ENCODE peak calls at places on chromosomes 3 and 15, in eight cellular contexts. One of them, this sample, is unnamed.

GRCh38 chr3:177041730-177042551 is 155.3 kb downstream of the TBL1XR1 start:
- DNase-seq in activated CD4-positive, CD25-positive, alpha-beta regulatory T cell treated with anti-CD3 and anti-CD28 coated beads, Interleukin-2, amount 50 U/mL, for 16 hours: no peak
- DNase-seq in EL: no peak
- DNase-seq in uterus: no peak
- DNase-seq in midbrain: no peak
- DNase-seq in natural killer cell: no peak
- DNase-seq in lower lobe of right lung: no peak
- DNase-seq in NCI-H2171: no peak
- DNase-seq in this sample: no peak

GRCh38 chr15:66777596-66778313 is 75.7 kb downstream of the SMAD6 start:
- DNase-seq in activated CD4-positive, CD25-positive, alpha-beta regulatory T cell treated with anti-CD3 and anti-CD28 coated beads, Interleukin-2, amount 50 U/mL, for 16 hours: no peak
- DNase-seq in natural killer cell: no peak
- DNase-seq in EL: peak
- DNase-seq in midbrain: no peak
- DNase-seq in lower lobe of right lung: no peak
- DNase-seq in uterus: no peak
- DNase-seq in NCI-H2171: no peak
- DNase-seq in this sample: no peak

GRCh38 chr3:149713730-149714654 is 38.3 kb downstream of the COMMD2 start:
- DNase-seq in natural killer cell: no peak
- DNase-seq in activated CD4-positive, CD25-positive, alpha-beta regulatory T cell treated with anti-CD3 and anti-CD28 coated beads, Interleukin-2, amount 50 U/mL, for 16 hours: no peak
- DNase-seq in NCI-H2171: no peak
- DNase-seq in lower lobe of right lung: no peak
- DNase-seq in EL: no peak
- DNase-seq in midbrain: no peak
- DNase-seq in uterus: no peak
- DNase-seq in this sample: no peak

GRCh38 chr3:187403768-187404270 is 35.6 kb downstream of the RTP4 start:
- DNase-seq in EL: peak
- DNase-seq in natural killer cell: no peak
- DNase-seq in midbrain: no peak
- DNase-seq in uterus: peak
- DNase-seq in lower lobe of right lung: no peak
- DNase-seq in activated CD4-positive, CD25-positive, alpha-beta regulatory T cell treated with anti-CD3 and anti-CD28 coated beads, Interleukin-2, amount 50 U/mL, for 16 hours: no peak
- DNase-seq in NCI-H2171: no peak
- DNase-seq in this sample: no peak

GRCh38 chr3:183254816-183255730 is 2.0 kb downstream of the B3GNT5 start:
- DNase-seq in uterus: no peak
- DNase-seq in EL: no peak
- DNase-seq in lower lobe of right lung: no peak
- DNase-seq in midbrain: no peak
- DNase-seq in natural killer cell: no peak
- DNase-seq in NCI-H2171: no peak
- DNase-seq in activated CD4-positive, CD25-positive, alpha-beta regulatory T cell treated with anti-CD3 and anti-CD28 coated beads, Interleukin-2, amount 50 U/mL, for 16 hours: no peak
- DNase-seq in this sample: no peak

GRCh38 chr3:108416111-108416869 is 94.1 kb downstream of the MYH15 start:
- DNase-seq in midbrain: no peak
- DNase-seq in natural killer cell: no peak
- DNase-seq in EL: no peak
- DNase-seq in NCI-H2171: no peak
- DNase-seq in lower lobe of right lung: no peak
- DNase-seq in activated CD4-positive, CD25-positive, alpha-beta regulatory T cell treated with anti-CD3 and anti-CD28 coated beads, Interleukin-2, amount 50 U/mL, for 16 hours: no peak
- DNase-seq in uterus: no peak
- DNase-seq in this sample: no peak

GRCh38 chr15:68739390-68740075 is 81.2 kb downstream of the ANP32A start:
- DNase-seq in activated CD4-positive, CD25-positive, alpha-beta regulatory T cell treated with anti-CD3 and anti-CD28 coated beads, Interleukin-2, amount 50 U/mL, for 16 hours: no peak
- DNase-seq in lower lobe of right lung: no peak
- DNase-seq in NCI-H2171: no peak
- DNase-seq in EL: no peak
- DNase-seq in natural killer cell: no peak
- DNase-seq in midbrain: peak
- DNase-seq in uterus: no peak
- DNase-seq in this sample: no peak

GRCh38 chr3:133949438-133949837 is 53.8 kb upstream of the RAB6B start:
- DNase-seq in lower lobe of right lung: no peak
- DNase-seq in EL: no peak
- DNase-seq in midbrain: no peak
- DNase-seq in natural killer cell: no peak
- DNase-seq in activated CD4-positive, CD25-positive, alpha-beta regulatory T cell treated with anti-CD3 and anti-CD28 coated beads, Interleukin-2, amount 50 U/mL, for 16 hours: no peak
- DNase-seq in uterus: no peak
- DNase-seq in NCI-H2171: no peak
- DNase-seq in this sample: no peak

GRCh38 chr3:157130138-157130880 is 29.6 kb downstream of the CCNL1 start:
- DNase-seq in lower lobe of right lung: peak
- DNase-seq in uterus: peak
- DNase-seq in midbrain: peak
- DNase-seq in activated CD4-positive, CD25-positive, alpha-beta regulatory T cell treated with anti-CD3 and anti-CD28 coated beads, Interleukin-2, amount 50 U/mL, for 16 hours: peak
- DNase-seq in NCI-H2171: peak
- DNase-seq in EL: peak
- DNase-seq in natural killer cell: peak
- DNase-seq in this sample: peak

GRCh38 chr15:77035999-77036471 is 34.9 kb downstream of the TSPAN3 start:
- DNase-seq in lower lobe of right lung: peak
- DNase-seq in natural killer cell: no peak
- DNase-seq in NCI-H2171: no peak
- DNase-seq in EL: no peak
- DNase-seq in uterus: no peak
- DNase-seq in activated CD4-positive, CD25-positive, alpha-beta regulatory T cell treated with anti-CD3 and anti-CD28 coated beads, Interleukin-2, amount 50 U/mL, for 16 hours: no peak
- DNase-seq in midbrain: no peak
- DNase-seq in this sample: no peak

GRCh38 chr3:61669676-61670299 is 108.4 kb downstream of the PTPRG start:
- DNase-seq in EL: no peak
- DNase-seq in uterus: no peak
- DNase-seq in activated CD4-positive, CD25-positive, alpha-beta regulatory T cell treated with anti-CD3 and anti-CD28 coated beads, Interleukin-2, amount 50 U/mL, for 16 hours: no peak
- DNase-seq in NCI-H2171: no peak
- DNase-seq in lower lobe of right lung: no peak
- DNase-seq in natural killer cell: no peak
- DNase-seq in midbrain: no peak
- DNase-seq in this sample: peak

GRCh38 chr3:156606729-156607128 is 51.8 kb upstream of the SSR3 start:
- DNase-seq in midbrain: peak
- DNase-seq in uterus: no peak
- DNase-seq in lower lobe of right lung: no peak
- DNase-seq in NCI-H2171: no peak
- DNase-seq in activated CD4-positive, CD25-positive, alpha-beta regulatory T cell treated with anti-CD3 and anti-CD28 coated beads, Interleukin-2, amount 50 U/mL, for 16 hours: no peak
- DNase-seq in natural killer cell: no peak
- DNase-seq in EL: no peak
- DNase-seq in this sample: no peak

GRCh38 chr15:29183071-29183831 is 86.4 kb downstream of the NSMCE3 start:
- DNase-seq in lower lobe of right lung: no peak
- DNase-seq in midbrain: no peak
- DNase-seq in activated CD4-positive, CD25-positive, alpha-beta regulatory T cell treated with anti-CD3 and anti-CD28 coated beads, Interleukin-2, amount 50 U/mL, for 16 hours: no peak
- DNase-seq in EL: peak
- DNase-seq in natural killer cell: no peak
- DNase-seq in uterus: no peak
- DNase-seq in NCI-H2171: no peak
- DNase-seq in this sample: no peak

GRCh38 chr3:180749322-180749721 is 70.0 kb upstream of the CCDC39 start:
- DNase-seq in activated CD4-positive, CD25-positive, alpha-beta regulatory T cell treated with anti-CD3 and anti-CD28 coated beads, Interleukin-2, amount 50 U/mL, for 16 hours: no peak
- DNase-seq in natural killer cell: no peak
- DNase-seq in lower lobe of right lung: no peak
- DNase-seq in NCI-H2171: no peak
- DNase-seq in EL: no peak
- DNase-seq in midbrain: no peak
- DNase-seq in uterus: no peak
- DNase-seq in this sample: no peak

GRCh38 chr3:122668930-122669730 is 11.5 kb upstream of the PARP14 start:
- DNase-seq in natural killer cell: no peak
- DNase-seq in uterus: no peak
- DNase-seq in activated CD4-positive, CD25-positive, alpha-beta regulatory T cell treated with anti-CD3 and anti-CD28 coated beads, Interleukin-2, amount 50 U/mL, for 16 hours: no peak
- DNase-seq in midbrain: no peak
- DNase-seq in EL: peak
- DNase-seq in lower lobe of right lung: no peak
- DNase-seq in NCI-H2171: no peak
- DNase-seq in this sample: no peak

GRCh38 chr3:33035596-33035995 is 61.4 kb downstream of the GLB1 start:
- DNase-seq in natural killer cell: no peak
- DNase-seq in EL: peak
- DNase-seq in uterus: no peak
- DNase-seq in activated CD4-positive, CD25-positive, alpha-beta regulatory T cell treated with anti-CD3 and anti-CD28 coated beads, Interleukin-2, amount 50 U/mL, for 16 hours: no peak
- DNase-seq in NCI-H2171: no peak
- DNase-seq in lower lobe of right lung: no peak
- DNase-seq in midbrain: no peak
- DNase-seq in this sample: no peak

GRCh38 chr3:126376464-126376863 is 18.2 kb upstream of the CFAP100 start:
- DNase-seq in activated CD4-positive, CD25-positive, alpha-beta regulatory T cell treated with anti-CD3 and anti-CD28 coated beads, Interleukin-2, amount 50 U/mL, for 16 hours: no peak
- DNase-seq in NCI-H2171: no peak
- DNase-seq in natural killer cell: no peak
- DNase-seq in uterus: no peak
- DNase-seq in EL: no peak
- DNase-seq in midbrain: no peak
- DNase-seq in lower lobe of right lung: no peak
- DNase-seq in this sample: no peak

GRCh38 chr15:68589783-68590710 is 11.3 kb downstream of the CORO2B start:
- DNase-seq in activated CD4-positive, CD25-positive, alpha-beta regulatory T cell treated with anti-CD3 and anti-CD28 coated beads, Interleukin-2, amount 50 U/mL, for 16 hours: no peak
- DNase-seq in natural killer cell: no peak
- DNase-seq in NCI-H2171: no peak
- DNase-seq in midbrain: peak
- DNase-seq in uterus: no peak
- DNase-seq in lower lobe of right lung: no peak
- DNase-seq in EL: no peak
- DNase-seq in this sample: no peak

GRCh38 chr15:48647963-48648362 is 2.5 kb upstream of the FBN1 start:
- DNase-seq in EL: peak
- DNase-seq in midbrain: peak
- DNase-seq in lower lobe of right lung: no peak
- DNase-seq in NCI-H2171: no peak
- DNase-seq in activated CD4-positive, CD25-positive, alpha-beta regulatory T cell treated with anti-CD3 and anti-CD28 coated beads, Interleukin-2, amount 50 U/mL, for 16 hours: no peak
- DNase-seq in natural killer cell: no peak
- DNase-seq in uterus: no peak
- DNase-seq in this sample: no peak

GRCh38 chr3:23650371-23651140 is 155.2 kb upstream of the UBE2E1 start:
- DNase-seq in NCI-H2171: no peak
- DNase-seq in lower lobe of right lung: no peak
- DNase-seq in natural killer cell: no peak
- DNase-seq in uterus: no peak
- DNase-seq in EL: peak
- DNase-seq in midbrain: no peak
- DNase-seq in activated CD4-positive, CD25-positive, alpha-beta regulatory T cell treated with anti-CD3 and anti-CD28 coated beads, Interleukin-2, amount 50 U/mL, for 16 hours: no peak
- DNase-seq in this sample: no peak

GRCh38 chr3:24591661-24592555 is 97.3 kb upstream of the THRB start:
- DNase-seq in natural killer cell: no peak
- DNase-seq in lower lobe of right lung: no peak
- DNase-seq in uterus: no peak
- DNase-seq in activated CD4-positive, CD25-positive, alpha-beta regulatory T cell treated with anti-CD3 and anti-CD28 coated beads, Interleukin-2, amount 50 U/mL, for 16 hours: no peak
- DNase-seq in EL: peak
- DNase-seq in midbrain: no peak
- DNase-seq in NCI-H2171: no peak
- DNase-seq in this sample: no peak

GRCh38 chr3:172280406-172281051 is 167.7 kb downstream of the GHSR start:
- DNase-seq in lower lobe of right lung: no peak
- DNase-seq in midbrain: no peak
- DNase-seq in uterus: no peak
- DNase-seq in activated CD4-positive, CD25-positive, alpha-beta regulatory T cell treated with anti-CD3 and anti-CD28 coated beads, Interleukin-2, amount 50 U/mL, for 16 hours: no peak
- DNase-seq in EL: peak
- DNase-seq in natural killer cell: no peak
- DNase-seq in NCI-H2171: no peak
- DNase-seq in this sample: no peak